ENCODE peak calls at places on chromosome 9, in four cellular contexts. X is cardiac fibroblast, D is AG09309, S is GM06990. U is an unnamed sample.

GRCh38 chr9:134307223-134307600 is 19.0 kb upstream of the RXRA start:
- DNase-seq in X (no peak), D (no peak), S (no peak), U (no peak)

GRCh38 chr9:124365045-124365444 is 50.2 kb downstream of the PSMB7 start:
- DNase-seq in X (no peak), D (no peak), S (no peak), U (no peak)

GRCh38 chr9:76162751-76163500 is 231.3 kb downstream of the RFK start:
- DNase-seq in X (no peak), D (no peak), S (no peak), U (no peak)

GRCh38 chr9:33179298-33179697 is 12.2 kb upstream of the B4GALT1 start:
- DNase-seq in X (no peak), D (no peak), S (no peak), U (no peak)

GRCh38 chr9:105510024-105510423 is 47.9 kb upstream of the FKTN start:
- DNase-seq in X (peak), D (peak), S (peak), U (no peak)

GRCh38 chr9:116308070-116308469 is 154.5 kb downstream of the PAPPA start:
- DNase-seq in X (no peak), D (no peak), S (no peak), U (no peak)

GRCh38 chr9:121048618-121049017 is 1.5 kb downstream of the C5 start:
- DNase-seq in X (no peak), D (no peak), S (no peak), U (no peak)

GRCh38 chr9:132404228-132404881 is 2.3 kb downstream of the TTF1 start:
- DNase-seq in X (peak), D (no peak), S (no peak), U (no peak)

GRCh38 chr9:102867488-102867887 is 127.6 kb upstream of the CYLC2 start:
- DNase-seq in X (peak), D (no peak), S (no peak), U (no peak)

GRCh38 chr9:12973702-12974101 is 198.9 kb downstream of the LURAP1L start:
- DNase-seq in X (peak), D (no peak), S (no peak), U (no peak)

GRCh38 chr9:121949364-121949763 is 143.7 kb downstream of the TTLL11 start:
- DNase-seq in X (no peak), D (no peak), S (no peak), U (no peak)

GRCh38 chr9:27791311-27791710 is 218.0 kb upstream of the C9orf72 start:
- DNase-seq in X (peak), D (no peak), S (no peak), U (no peak)

GRCh38 chr9:137689745-137690529 is 71.1 kb downstream of the EHMT1 start:
- DNase-seq in X (peak), D (peak), S (no peak), U (no peak)

GRCh38 chr9:137589441-137590122 is 730 bp downstream of the ZMYND19 start:
- DNase-seq in X (peak), D (no peak), S (no peak), U (no peak)

GRCh38 chr9:123710299-123710698 is 219.6 kb downstream of the DENND1A start:
- DNase-seq in X (peak), D (peak), S (no peak), U (no peak)

GRCh38 chr9:100104314-100104713 is 5.3 kb downstream of the INVS start:
- DNase-seq in X (peak), D (no peak), S (no peak), U (no peak)

GRCh38 chr9:120694559-120694958 is 19.7 kb downstream of the MEGF9 start:
- DNase-seq in X (no peak), D (no peak), S (no peak), U (no peak)

GRCh38 chr9:136117291-136118060 is 1.2 kb downstream of the TMEM250 start:
- DNase-seq in X (peak), D (no peak), S (peak), U (no peak)

GRCh38 chr9:96071245-96072124 is 196.0 kb downstream of the ERCC6L2 start:
- DNase-seq in X (peak), D (no peak), S (no peak), U (no peak)

GRCh38 chr9:3243676-3244075 is 282.1 kb downstream of the RFX3 start:
- DNase-seq in X (no peak), D (no peak), S (no peak), U (no peak)

GRCh38 chr9:99722852-99723251 is 98.8 kb upstream of the NR4A3 start:
- DNase-seq in X (no peak), D (no peak), S (no peak), U (no peak)

GRCh38 chr9:6955251-6955921 is 197.6 kb downstream of the KDM4C start:
- DNase-seq in X (peak), D (no peak), S (no peak), U (no peak)

GRCh38 chr9:109401169-109401989 is 80.5 kb upstream of the EPB41L4B start:
- DNase-seq in X (peak), D (no peak), S (no peak), U (peak)

GRCh38 chr9:116163293-116164055 is 9.9 kb downstream of the PAPPA start:
- DNase-seq in X (no peak), D (no peak), S (no peak), U (no peak)

DNA sequence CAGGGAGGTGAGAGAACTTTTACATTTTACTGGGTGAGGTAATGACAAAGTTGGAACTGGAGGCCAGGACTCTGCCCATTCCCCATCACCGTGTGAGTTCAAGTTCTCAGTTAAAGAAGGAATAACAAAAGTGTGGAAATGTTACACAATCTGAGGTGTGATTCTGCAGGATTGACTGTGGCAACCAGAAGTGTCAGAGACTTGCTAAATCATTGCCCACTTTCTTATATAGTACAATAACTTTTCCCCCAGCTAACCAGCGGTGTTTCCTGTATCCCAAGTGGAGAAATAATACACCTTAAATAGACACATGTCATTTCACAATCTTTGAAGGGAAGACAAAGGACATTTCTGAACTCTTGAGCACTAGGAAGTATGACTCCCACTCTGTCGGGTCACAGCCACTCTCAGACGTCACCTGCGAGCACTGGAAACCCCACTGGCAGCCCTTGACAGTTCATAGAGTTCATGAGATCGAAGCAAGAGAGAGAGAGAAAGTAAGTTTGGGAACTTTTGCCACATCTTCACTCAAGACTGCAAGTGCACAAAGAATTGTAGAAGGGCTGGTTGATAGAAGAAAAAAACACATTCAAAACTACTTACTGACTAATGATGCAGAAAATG is 28.4 kb downstream of the PAX5 start:
- DNase-seq in X (no peak), D (no peak), S (peak), U (peak)
- H3K4me3 ChIP-seq in X (no peak), D (no peak), S (peak), U (no peak)

GRCh38 chr9:92706218-92706940 is 36.4 kb upstream of the IPPK start:
- DNase-seq in X (peak), D (no peak), S (no peak), U (no peak)
- TF ChIP-seq CTCF in X (peak), D (peak), S (peak), U (peak)

GRCh38 chr9:86337469-86338107 is 16.6 kb downstream of the TUT7 start:
- DNase-seq in X (no peak), D (no peak), S (no peak), U (no peak)
- H3K4me3 ChIP-seq in X (no peak), D (no peak), S (peak), U (peak)

DNA sequence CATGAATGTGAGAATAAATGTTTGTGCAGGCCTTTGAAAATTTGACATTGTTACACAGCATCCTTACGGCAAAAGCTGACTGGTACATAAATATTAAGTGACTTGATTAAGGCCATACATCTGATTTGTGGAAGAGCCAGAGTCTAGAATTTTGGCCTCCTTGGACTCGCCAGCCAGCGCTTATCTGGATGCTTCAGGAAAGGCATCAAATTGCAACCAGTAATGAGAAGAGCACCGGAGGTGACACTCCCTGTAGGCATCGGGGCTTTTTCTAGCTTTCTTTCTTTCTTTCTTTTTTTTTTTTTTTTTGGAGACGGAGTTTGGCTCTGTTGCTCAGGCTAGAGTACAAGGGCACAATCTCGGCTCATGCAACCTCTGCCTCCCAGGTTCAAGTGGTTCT is 13.2 kb upstream of the IER5L start:
- DNase-seq in X (no peak), D (no peak), S (no peak), U (no peak)
- TF ChIP-seq CTCF in X (no peak), D (no peak), S (no peak), U (no peak)

DNA sequence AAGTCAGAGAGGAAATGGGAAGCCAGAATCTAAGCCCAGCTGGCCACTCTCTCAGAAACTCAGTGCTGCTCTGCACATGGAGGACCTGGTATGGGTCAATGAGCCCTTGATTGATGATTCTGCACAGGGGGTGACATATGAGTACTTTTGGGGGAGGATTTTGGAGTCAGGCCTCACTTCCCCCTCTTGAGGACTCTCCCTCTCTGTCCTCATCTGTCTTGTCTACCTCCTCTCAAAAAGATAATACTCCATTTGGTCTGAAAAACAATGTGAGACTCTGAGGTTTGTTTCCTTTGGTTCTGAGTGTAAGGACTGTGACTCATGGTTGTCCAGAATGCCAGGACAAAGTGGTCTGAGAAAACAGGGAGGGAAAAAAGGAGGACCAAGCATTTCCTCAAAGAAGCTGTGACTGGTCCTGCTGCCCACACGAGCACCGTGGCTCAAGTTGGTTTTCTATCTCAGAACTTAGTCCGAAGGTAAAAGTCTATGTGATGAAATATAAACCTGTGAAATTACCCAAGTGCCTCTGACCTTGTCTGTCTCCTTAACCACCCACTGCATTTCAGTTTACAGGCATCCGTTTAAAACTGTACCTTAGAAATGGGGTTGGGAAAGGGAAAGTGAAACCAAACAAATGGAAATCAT is 11.1 kb downstream of the TTC39B start:
- DNase-seq in X (peak), D (no peak), S (peak), U (no peak)
- H3K4me3 ChIP-seq in X (peak), D (peak), S (peak), U (peak)

GRCh38 chr9:114504341-114505186 is 709 bp downstream of the WHRN start:
- DNase-seq in X (no peak), D (no peak), S (no peak), U (no peak)

GRCh38 chr9:114506082-114506390 is 763 bp upstream of the WHRN start:
- DNase-seq in X (no peak), D (no peak), S (no peak), U (no peak)

GRCh38 chr9:114505187-114506081 is at the start of gene WHRN:
- DNase-seq in X (peak), D (peak), S (peak), U (no peak)

GRCh38 chr9:114503522-114504340 is 1.5 kb downstream of the WHRN start:
- DNase-seq in X (no peak), D (no peak), S (no peak), U (no peak)

DNA sequence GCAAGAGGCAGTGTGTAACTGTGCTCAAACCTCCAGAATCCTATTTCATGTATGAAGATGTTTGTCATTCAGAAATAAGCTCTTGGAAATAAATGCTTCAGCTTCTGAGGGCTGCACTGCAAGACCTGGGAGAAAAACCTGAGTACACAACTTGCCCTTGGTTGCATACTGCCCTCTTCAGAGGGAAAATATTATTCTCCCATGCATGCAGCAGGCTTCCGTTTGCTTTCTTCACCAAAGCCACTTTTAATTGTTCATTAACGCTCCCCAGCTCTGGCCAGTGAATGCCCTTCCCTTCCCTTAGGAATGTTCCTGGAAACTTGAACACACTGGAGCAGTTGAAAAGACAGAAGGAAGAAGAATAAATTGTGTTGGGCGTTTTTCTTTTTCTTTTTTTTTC is 2.5 kb upstream of the WHRN start:
- DNase-seq in X (peak), D (no peak), S (no peak), U (no peak)
- TF ChIP-seq CTCF in X (peak), D (peak), S (peak), U (peak)

DNA sequence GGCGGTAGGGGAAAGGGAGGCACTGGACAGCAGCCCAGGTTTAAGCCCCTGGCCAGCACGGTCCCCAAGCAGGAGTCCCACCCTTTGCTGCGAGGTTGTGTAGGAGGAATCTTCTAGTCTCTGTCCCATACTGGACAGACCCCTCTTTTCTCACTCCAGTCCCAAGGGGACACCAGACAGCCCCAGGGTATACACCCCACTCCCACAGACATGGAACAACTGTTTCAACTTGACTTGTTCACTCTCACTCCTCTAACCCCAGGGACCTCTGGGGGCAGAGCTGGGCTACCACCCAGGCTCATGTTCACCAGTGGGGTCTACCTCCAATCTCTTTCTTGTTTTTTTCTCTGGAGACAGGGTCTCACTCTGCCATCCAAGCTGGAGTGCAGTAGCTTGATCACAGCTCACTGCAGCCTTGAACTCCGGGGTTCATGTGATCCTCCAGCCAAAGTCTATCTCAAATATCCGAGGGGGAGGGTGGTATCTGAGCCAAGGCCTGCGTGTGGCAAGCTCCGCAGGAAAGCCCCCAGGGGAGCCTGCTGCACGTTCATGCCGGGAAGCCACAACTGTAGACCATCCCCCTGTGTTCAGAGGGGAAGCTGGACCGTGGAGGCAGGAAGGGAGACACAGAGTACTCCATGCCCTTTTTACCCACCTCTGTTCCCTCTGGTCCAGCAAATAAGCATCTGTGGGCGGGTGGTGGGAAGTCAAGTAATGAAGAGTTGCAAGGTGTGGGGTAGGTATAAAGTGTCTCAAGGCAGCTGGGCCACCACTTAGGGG is 1.8 kb downstream of the PTGES2 start:
- DNase-seq in X (no peak), D (no peak), S (no peak), U (no peak)
- H3K4me3 ChIP-seq in X (no peak), D (peak), S (peak), U (peak)

GRCh38 chr9:38680827-38681226 is 39.1 kb downstream of the FAM240B start:
- DNase-seq in X (no peak), D (no peak), S (no peak), U (no peak)
- TF ChIP-seq CTCF in X (no peak), D (no peak), S (no peak), U (no peak)

U was measured in GM12864.